ENCODE peak calls at places on chromosomes 2 and 18, in nine cellular contexts. I is NB4; P is CD8-positive, alpha-beta T cell; T is lower leg skin; Q is BE2C; J is cardiac muscle cell; X is GM12865; L is breast epithelium; S is AG09309. R is an unnamed sample.

GRCh38 chr2:226495466-226496161 is 304.0 kb downstream of the IRS1 start:
- DNase-seq in I (no peak), P (no peak), T (no peak), Q (no peak), J (no peak), X (no peak), L (no peak), S (no peak), R (no peak)

GRCh38 chr2:121570036-121570664 is 39.5 kb downstream of the RNU4ATAC start:
- DNase-seq in I (no peak), P (no peak), T (no peak), Q (no peak), J (no peak), X (no peak), L (no peak), S (no peak), R (no peak)

GRCh38 chr2:47069628-47070154 is 85.4 kb downstream of the STPG4 start:
- DNase-seq in I (no peak), P (no peak), T (peak), Q (peak), J (peak), X (no peak), L (peak), S (peak), R (peak)

GRCh38 chr2:235171511-235172130 is 219.8 kb downstream of the SH3BP4 start:
- DNase-seq in I (no peak), P (no peak), T (no peak), Q (peak), J (no peak), X (no peak), L (no peak), S (peak), R (no peak)

GRCh38 chr18:34729740-34730338 is 19.7 kb downstream of the DTNA start:
- DNase-seq in I (peak), P (no peak), T (no peak), Q (no peak), J (peak), X (no peak), L (no peak), S (no peak), R (no peak)

GRCh38 chr18:58827425-58827824 is 37.3 kb upstream of the ZNF532 start:
- DNase-seq in I (no peak), P (no peak), T (no peak), Q (no peak), J (no peak), X (no peak), L (no peak), S (no peak), R (no peak)

GRCh38 chr2:240556553-240557100 is 1.2 kb downstream of the ANKMY1 start:
- DNase-seq in I (peak), P (peak), T (peak), Q (peak), J (peak), X (peak), L (peak), S (no peak), R (no peak)

GRCh38 chr2:145864501-145864900 is 1344.6 kb upstream of the ZEB2 start:
- DNase-seq in I (no peak), P (no peak), T (no peak), Q (no peak), J (no peak), X (no peak), L (no peak), S (no peak), R (no peak)

GRCh38 chr2:84805250-84805917 is 75.5 kb downstream of the TRABD2A start:
- DNase-seq in I (no peak), P (no peak), T (no peak), Q (no peak), J (no peak), X (no peak), L (no peak), S (no peak), R (no peak)

GRCh38 chr2:205193121-205193520 is 489.2 kb upstream of the NRP2 start:
- DNase-seq in I (no peak), P (no peak), T (no peak), Q (peak), J (no peak), X (no peak), L (no peak), S (no peak), R (no peak)

GRCh38 chr2:108855194-108855593 is 68.6 kb downstream of the CCDC138 start:
- DNase-seq in I (peak), P (no peak), T (no peak), Q (no peak), J (no peak), X (peak), L (no peak), S (no peak), R (no peak)

GRCh38 chr2:133811409-133812125 is 243.3 kb upstream of the NCKAP5 start:
- DNase-seq in I (peak), P (no peak), T (no peak), Q (no peak), J (no peak), X (no peak), L (no peak), S (no peak), R (no peak)

GRCh38 chr2:20037660-20038059 is 13.8 kb downstream of the LAPTM4A start:
- DNase-seq in I (no peak), P (no peak), T (no peak), Q (no peak), J (no peak), X (no peak), L (no peak), S (no peak), R (no peak)

GRCh38 chr2:43224571-43225092 is 1.8 kb downstream of the ZFP36L2 start:
- DNase-seq in I (peak), P (peak), T (peak), Q (peak), J (peak), X (peak), L (no peak), S (no peak), R (no peak)

GRCh38 chr2:191675807-191676667 is 1.9 kb upstream of the NABP1 start:
- DNase-seq in I (peak), P (peak), T (peak), Q (no peak), J (no peak), X (peak), L (no peak), S (no peak), R (no peak)

GRCh38 chr2:18901255-18901654 is 311.9 kb upstream of the NT5C1B start:
- DNase-seq in I (no peak), P (no peak), T (no peak), Q (no peak), J (no peak), X (no peak), L (no peak), S (no peak), R (no peak)

GRCh38 chr2:238313991-238314350 is 6.3 kb upstream of the TRAF3IP1 start:
- DNase-seq in I (no peak), P (no peak), T (no peak), Q (no peak), J (no peak), X (no peak), L (no peak), S (no peak), R (no peak)

GRCh38 chr2:166862582-166863132 is 25.6 kb upstream of the XIRP2 start:
- DNase-seq in I (no peak), P (no peak), T (no peak), Q (no peak), J (no peak), X (no peak), L (no peak), S (no peak), R (no peak)

GRCh38 chr2:209426432-209426831 is 2.6 kb downstream of the MAP2 start:
- DNase-seq in I (no peak), P (no peak), T (no peak), Q (no peak), J (no peak), X (no peak), L (no peak), S (no peak), R (no peak)

GRCh38 chr2:55948176-55948921 is 24.8 kb upstream of the EFEMP1 start:
- DNase-seq in I (no peak), P (no peak), T (no peak), Q (no peak), J (no peak), X (no peak), L (no peak), S (no peak), R (no peak)

GRCh38 chr18:2459886-2460285 is 111.4 kb downstream of the METTL4 start:
- DNase-seq in I (no peak), P (no peak), T (no peak), Q (no peak), J (no peak), X (no peak), L (no peak), S (no peak), R (no peak)

GRCh38 chr2:40797115-40797514 is 345.2 kb upstream of the SLC8A1 start:
- DNase-seq in I (no peak), P (no peak), T (no peak), Q (no peak), J (no peak), X (no peak), L (no peak), S (no peak), R (no peak)

GRCh38 chr2:237026981-237027711 is 58.5 kb upstream of the COPS8 start:
- DNase-seq in I (peak), P (peak), T (peak), Q (peak), J (peak), X (peak), L (peak), S (peak), R (peak)

GRCh38 chr2:28956415-28956826 is 24.7 kb upstream of the TOGARAM2 start:
- DNase-seq in I (peak), P (peak), T (no peak), Q (peak), J (peak), X (peak), L (no peak), S (no peak), R (no peak)

GRCh38 chr2:96485751-96486643 is 19.2 kb downstream of the NEURL3 start:
- DNase-seq in I (no peak), P (peak), T (no peak), Q (no peak), J (no peak), X (peak), L (peak), S (peak), R (no peak)

GRCh38 chr2:1491751-1492150 is 78.5 kb downstream of the TPO start:
- DNase-seq in I (no peak), P (no peak), T (peak), Q (no peak), J (no peak), X (no peak), L (peak), S (no peak), R (no peak)

GRCh38 chr2:238233625-238234024 is 6.2 kb downstream of the HES6 start:
- DNase-seq in I (peak), P (no peak), T (peak), Q (no peak), J (no peak), X (no peak), L (no peak), S (no peak), R (no peak)

GRCh38 chr18:10124557-10124956 is 210.7 kb downstream of the VAPA start:
- DNase-seq in I (no peak), P (no peak), T (no peak), Q (no peak), J (no peak), X (no peak), L (no peak), S (no peak), R (no peak)

GRCh38 chr2:133721155-133721554 is 152.9 kb upstream of the NCKAP5 start:
- DNase-seq in I (no peak), P (no peak), T (no peak), Q (no peak), J (no peak), X (no peak), L (no peak), S (no peak), R (no peak)

GRCh38 chr2:37858197-37858711 is 66.8 kb upstream of the RMDN2 start:
- DNase-seq in I (no peak), P (no peak), T (no peak), Q (peak), J (peak), X (no peak), L (no peak), S (no peak), R (no peak)

GRCh38 chr2:158878003-158878402 is 82.9 kb downstream of the DAPL1 start:
- DNase-seq in I (no peak), P (no peak), T (no peak), Q (no peak), J (no peak), X (no peak), L (no peak), S (no peak), R (no peak)

GRCh38 chr2:152415231-152415642 is 80.3 kb downstream of the FMNL2 start:
- DNase-seq in I (no peak), P (no peak), T (no peak), Q (no peak), J (no peak), X (no peak), L (no peak), S (no peak), R (no peak)

GRCh38 chr2:76998713-76999112 is 523.5 kb downstream of the LRRTM4 start:
- DNase-seq in I (peak), P (no peak), T (no peak), Q (no peak), J (no peak), X (no peak), L (no peak), S (no peak), R (no peak)

GRCh38 chr18:22129778-22130177 is 39.6 kb upstream of the GATA6 start:
- DNase-seq in I (no peak), P (no peak), T (no peak), Q (no peak), J (no peak), X (no peak), L (no peak), S (no peak), R (no peak)

GRCh38 chr2:239813261-239814135 is 211.6 kb downstream of the NDUFA10 start:
- DNase-seq in I (no peak), P (no peak), T (peak), Q (no peak), J (no peak), X (no peak), L (peak), S (no peak), R (no peak)

GRCh38 chr2:190110131-190110530 is 47.6 kb upstream of the MSTN start:
- DNase-seq in I (no peak), P (no peak), T (no peak), Q (no peak), J (no peak), X (no peak), L (no peak), S (no peak), R (no peak)

GRCh38 chr2:119873350-119874013 is 113.8 kb downstream of the PTPN4 start:
- DNase-seq in I (no peak), P (no peak), T (no peak), Q (no peak), J (no peak), X (no peak), L (no peak), S (no peak), R (no peak)

GRCh38 chr2:234164499-234165409 is 114.3 kb downstream of the SPP2 start:
- DNase-seq in I (no peak), P (peak), T (no peak), Q (peak), J (no peak), X (peak), L (no peak), S (no peak), R (no peak)

GRCh38 chr2:21268197-21268870 is 144.6 kb downstream of the TDRD15 start:
- DNase-seq in I (peak), P (no peak), T (peak), Q (no peak), J (no peak), X (no peak), L (no peak), S (no peak), R (peak)
- H3K4me3 ChIP-seq in I (no peak), P (no peak), T (no peak), Q (no peak), J (no peak), X (no peak), L (no peak), S (no peak), R (no peak)

GRCh38 chr2:104872866-104873688 is 19.2 kb downstream of the POU3F3 start:
- DNase-seq in I (peak), P (no peak), T (no peak), Q (peak), J (peak), X (peak), L (no peak), S (peak), R (peak)
- TF ChIP-seq CTCF in I (peak), P (no peak), T (no peak), Q (peak), J (peak), X (peak), L (no peak), S (peak), R (peak)

GRCh38 chr2:11481426-11481788 is 15.4 kb upstream of the E2F6 start:
- DNase-seq in I (no peak), P (no peak), T (no peak), Q (no peak), J (no peak), X (no peak), L (no peak), S (no peak), R (no peak)

GRCh38 chr2:11480859-11481258 is 14.9 kb upstream of the E2F6 start:
- DNase-seq in I (no peak), P (no peak), T (no peak), Q (no peak), J (no peak), X (no peak), L (no peak), S (no peak), R (no peak)

GRCh38 chr2:11482473-11483031 is 16.6 kb upstream of the E2F6 start:
- DNase-seq in I (no peak), P (no peak), T (no peak), Q (peak), J (peak), X (no peak), L (no peak), S (no peak), R (no peak)

GRCh38 chr2:11481789-11482472 is 16.0 kb upstream of the E2F6 start:
- DNase-seq in I (no peak), P (no peak), T (no peak), Q (no peak), J (peak), X (no peak), L (no peak), S (no peak), R (no peak)

GRCh38 chr2:11483806-11484147 is 17.8 kb upstream of the E2F6 start:
- DNase-seq in I (no peak), P (no peak), T (no peak), Q (no peak), J (no peak), X (no peak), L (no peak), S (no peak), R (no peak)
- H3K4me3 ChIP-seq in I (no peak), P (no peak), T (no peak), Q (peak), J (peak), X (no peak), L (peak), S (no peak), R (peak)

GRCh38 chr18:46917108-46917807 is at the start of the genes KATNAL2 and PIAS2:
- DNase-seq in I (peak), P (peak), T (peak), Q (peak), J (peak), X (peak), L (peak), S (no peak), R (peak)
- TF ChIP-seq CTCF in I (no peak), P (no peak), T (no peak), Q (no peak), J (no peak), X (no peak), L (no peak), S (no peak), R (peak)

DNA sequence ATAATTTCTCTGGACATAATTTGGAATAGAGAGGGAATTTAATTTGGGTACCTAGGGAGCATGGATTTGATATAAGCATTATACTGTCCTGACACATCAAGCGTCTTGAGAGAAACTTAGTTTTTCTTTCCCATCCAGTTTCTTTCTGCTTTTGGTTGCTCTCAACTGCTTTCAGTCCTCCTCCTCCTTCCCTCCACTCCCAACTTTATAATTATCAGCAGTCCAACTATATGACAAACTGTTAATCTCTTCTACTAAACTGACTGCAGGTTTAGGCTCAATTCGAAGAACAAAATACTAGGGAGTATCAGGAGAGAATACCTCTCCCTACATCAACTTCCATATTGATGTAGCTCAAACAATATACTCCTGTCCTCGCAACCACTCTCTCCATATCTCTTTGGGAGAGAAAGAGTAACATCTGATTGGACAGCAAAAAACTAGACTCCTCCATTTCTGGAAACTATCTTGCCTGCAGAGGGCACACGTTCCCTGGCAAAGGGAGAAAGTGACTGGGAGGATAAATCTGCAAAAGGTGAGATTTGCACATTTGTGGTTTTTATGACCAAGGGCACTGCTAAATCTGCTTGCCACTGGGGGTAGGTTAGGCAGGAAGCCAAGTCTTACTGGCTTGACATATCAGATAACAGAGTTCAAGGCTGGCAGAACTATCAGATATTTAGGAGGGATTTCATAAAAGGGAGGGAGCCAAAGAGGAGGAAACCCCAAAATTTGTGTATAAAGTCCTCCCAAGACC is 40.1 kb downstream of the ICA1L start:
- DNase-seq in I (peak), P (peak), T (no peak), Q (peak), J (peak), X (peak), L (no peak), S (peak), R (no peak)
- H3K4me3 ChIP-seq in I (no peak), P (no peak), T (no peak), Q (peak), J (no peak), X (no peak), L (no peak), S (no peak), R (no peak)

GRCh38 chr2:60998628-60999545 is 18.6 kb upstream of the PEX13 start:
- DNase-seq in I (peak), P (no peak), T (no peak), Q (no peak), J (peak), X (peak), L (no peak), S (no peak), R (no peak)
- TF ChIP-seq CTCF in I (peak), P (peak), T (no peak), Q (peak), J (peak), X (peak), L (peak), S (peak), R (peak)

R was measured in dorsolateral prefrontal cortex.